ENCODE peak calls at places on chromosomes 4 and X, in ten cellular contexts. C, S, O, N, W, T, A, Y, H and B are unnamed samples.

GRCh38 chrX:110284159-110284558 is 33.7 kb downstream of the AMMECR1 start:
- DNase-seq in C (no peak), S (peak), O (no peak), N (no peak), W (no peak), T (no peak), A (no peak), Y (no peak), H (no peak), B (peak)

GRCh38 chrX:18696653-18697052 is 10.8 kb upstream of the PPEF1 start:
- DNase-seq in C (no peak), S (no peak), O (no peak), N (no peak), W (no peak), T (no peak), A (no peak), Y (no peak), H (no peak), B (no peak)

GRCh38 chr4:8198206-8198905 is 734 bp upstream of the SH3TC1 start:
- DNase-seq in C (no peak), S (no peak), O (peak), N (no peak), W (no peak), T (peak), A (no peak), Y (peak), H (no peak), B (peak)

GRCh38 chr4:94484818-94485217 is 33.1 kb downstream of the PDLIM5 start:
- DNase-seq in C (no peak), S (no peak), O (no peak), N (no peak), W (no peak), T (no peak), A (no peak), Y (no peak), H (no peak), B (no peak)

GRCh38 chr4:153283260-153283659 is 61.2 kb upstream of the MND1 start:
- DNase-seq in C (no peak), S (no peak), O (no peak), N (no peak), W (no peak), T (no peak), A (no peak), Y (no peak), H (no peak), B (no peak)

GRCh38 chrX:33465137-33465536 is 253.8 kb upstream of the DMD start:
- DNase-seq in C (no peak), S (no peak), O (no peak), N (no peak), W (peak), T (no peak), A (no peak), Y (no peak), H (no peak), B (no peak)

GRCh38 chrX:39204945-39205344 is 403.7 kb downstream of the MID1IP1 start:
- DNase-seq in C (no peak), S (no peak), O (no peak), N (no peak), W (no peak), T (no peak), A (no peak), Y (no peak), H (no peak), B (no peak)

GRCh38 chr4:65918872-65919271 is 248.6 kb upstream of the EPHA5 start:
- DNase-seq in C (no peak), S (no peak), O (no peak), N (no peak), W (no peak), T (no peak), A (no peak), Y (no peak), H (no peak), B (no peak)

GRCh38 chr4:80878218-80878617 is 152.3 kb upstream of the BMP3 start:
- DNase-seq in C (no peak), S (no peak), O (no peak), N (no peak), W (no peak), T (no peak), A (no peak), Y (no peak), H (no peak), B (no peak)

GRCh38 chr4:129342820-129343219 is 246.9 kb downstream of the C4orf33 start:
- DNase-seq in C (no peak), S (no peak), O (no peak), N (no peak), W (no peak), T (no peak), A (no peak), Y (no peak), H (peak), B (peak)

GRCh38 chr4:100870940-100871772 is 353.3 kb upstream of the EMCN start:
- DNase-seq in C (no peak), S (no peak), O (peak), N (no peak), W (no peak), T (no peak), A (no peak), Y (no peak), H (no peak), B (no peak)

GRCh38 chr4:11469900-11470708 is 41.4 kb upstream of the HS3ST1 start:
- DNase-seq in C (no peak), S (no peak), O (peak), N (no peak), W (no peak), T (no peak), A (no peak), Y (no peak), H (no peak), B (no peak)

GRCh38 chr4:121733942-121734341 is 31.0 kb downstream of the SMIM43 start:
- DNase-seq in C (no peak), S (no peak), O (no peak), N (no peak), W (no peak), T (no peak), A (no peak), Y (no peak), H (no peak), B (no peak)

DNA sequence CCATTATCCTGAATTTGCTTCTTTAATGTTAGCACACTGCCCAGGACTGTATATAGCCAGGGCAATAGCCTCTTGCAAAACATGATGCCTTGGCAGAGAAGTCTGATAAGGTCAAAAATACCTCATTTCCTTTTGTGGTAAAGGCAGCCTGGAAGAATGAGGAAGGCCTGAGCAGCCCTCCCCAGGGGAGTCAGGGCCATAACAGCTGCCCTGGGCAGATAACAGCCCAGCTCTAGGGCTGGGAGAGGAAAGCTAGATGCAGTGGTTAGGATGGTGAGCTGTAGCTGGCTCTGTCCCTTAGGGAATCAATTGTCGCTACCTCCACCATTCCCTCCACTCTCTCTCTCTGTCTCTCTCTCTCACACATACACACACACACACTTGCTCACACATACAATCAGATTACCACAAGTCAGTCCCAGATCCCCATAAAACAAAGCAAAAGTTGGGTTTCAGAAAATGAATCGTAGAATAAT is 29.2 kb downstream of the EFHC2 start:
- DNase-seq in C (no peak), S (peak), O (peak), N (no peak), W (no peak), T (no peak), A (no peak), Y (no peak), H (no peak), B (no peak)
- H3K27ac ChIP-seq in C (no peak), S (no peak), O (no peak), N (peak), W (no peak), T (no peak), A (no peak), Y (no peak), H (no peak), B (no peak)

GRCh38 chr4:182898479-182898799 is 18.7 kb downstream of the DCTD start:
- DNase-seq in C (no peak), S (no peak), O (no peak), N (no peak), W (no peak), T (no peak), A (no peak), Y (no peak), H (no peak), B (no peak)
- H3K27ac ChIP-seq in C (no peak), S (no peak), O (no peak), N (no peak), W (peak), T (no peak), A (no peak), Y (peak), H (peak), B (no peak)

GRCh38 chr4:47830263-47831025 is 7.4 kb downstream of the CORIN start:
- DNase-seq in C (no peak), S (no peak), O (no peak), N (no peak), W (no peak), T (no peak), A (no peak), Y (no peak), H (no peak), B (no peak)

GRCh38 chr4:47827339-47828047 is 10.4 kb downstream of the CORIN start:
- DNase-seq in C (no peak), S (no peak), O (no peak), N (no peak), W (no peak), T (no peak), A (no peak), Y (no peak), H (no peak), B (no peak)

GRCh38 chr4:47835489-47835888 is 2.4 kb downstream of the CORIN start:
- DNase-seq in C (no peak), S (no peak), O (no peak), N (no peak), W (no peak), T (no peak), A (no peak), Y (no peak), H (no peak), B (no peak)

GRCh38 chr4:47829438-47829837 is 8.4 kb downstream of the CORIN start:
- DNase-seq in C (no peak), S (no peak), O (no peak), N (no peak), W (no peak), T (no peak), A (no peak), Y (no peak), H (no peak), B (no peak)

GRCh38 chr4:47831026-47831689 is 6.7 kb downstream of the CORIN start:
- DNase-seq in C (no peak), S (no peak), O (no peak), N (no peak), W (no peak), T (no peak), A (no peak), Y (no peak), H (no peak), B (no peak)
- H3K27ac ChIP-seq in C (no peak), S (no peak), O (no peak), N (peak), W (no peak), T (no peak), A (no peak), Y (no peak), H (no peak), B (no peak)

DNA sequence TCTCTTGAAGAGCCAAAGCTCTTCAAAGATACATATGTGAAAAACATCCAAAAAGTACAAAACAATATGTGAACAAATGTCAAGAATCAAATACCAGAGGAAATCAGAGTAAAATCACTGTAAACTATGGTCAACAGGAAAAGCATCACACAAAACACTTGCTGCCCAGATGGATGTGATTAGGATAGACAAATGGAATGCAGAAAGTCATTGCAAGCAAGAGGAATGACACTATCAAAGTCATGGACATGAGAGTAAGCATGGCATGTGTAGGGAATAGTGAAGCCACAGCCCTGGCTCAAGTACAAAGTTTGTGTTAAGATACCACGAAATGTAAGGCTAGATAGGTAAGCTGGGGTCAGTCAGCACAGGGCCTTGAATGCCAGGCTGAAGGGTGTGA is 37.7 kb downstream of the CLDN2 start:
- DNase-seq in C (no peak), S (no peak), O (no peak), N (no peak), W (no peak), T (no peak), A (no peak), Y (no peak), H (no peak), B (no peak)
- H3K27ac ChIP-seq in C (no peak), S (no peak), O (no peak), N (no peak), W (no peak), T (no peak), A (no peak), Y (no peak), H (no peak), B (no peak)

GRCh38 chrX:129979207-129979920 is 3.1 kb upstream of the BCORL1 start:
- DNase-seq in C (no peak), S (no peak), O (peak), N (no peak), W (peak), T (no peak), A (no peak), Y (peak), H (no peak), B (no peak)
- H3K27ac ChIP-seq in C (peak), S (no peak), O (no peak), N (no peak), W (no peak), T (no peak), A (no peak), Y (peak), H (no peak), B (peak)